ENCODE peak calls at places on chromosome 12, in four cellular contexts. X is NCI-H1417, Z is COR-L47, K is HuH-7.5. Y is an unnamed sample.

GRCh38 chr12:12718382-12718761 is 1.2 kb downstream of the CDKN1B start:
- DNase-seq in Z (no peak), K (peak; percentile 11), X (no peak), Y (no peak)

GRCh38 chr12:78483767-78484315 is 380.7 kb upstream of the SYT1 start:
- DNase-seq in X (peak; percentile 80), Z (peak; percentile 55), K (no peak), Y (peak; percentile 70)

GRCh38 chr12:19971396-19971802 is 396.9 kb upstream of the PDE3A start:
- DNase-seq in X (no peak), Z (no peak), K (peak; percentile 14), Y (no peak)

GRCh38 chr12:76103958-76104357 is 19.5 kb upstream of the NAP1L1 start:
- DNase-seq in K (no peak), Z (no peak), X (no peak), Y (no peak)

GRCh38 chr12:46617167-46617566 is 208.6 kb downstream of the SLC38A4 start:
- DNase-seq in X (no peak), K (no peak), Z (no peak), Y (no peak)

GRCh38 chr12:109592195-109592904 is 18.8 kb downstream of the MVK start:
- DNase-seq in Z (no peak), K (no peak), X (no peak), Y (no peak)

GRCh38 chr12:115771065-115771464 is 506.4 kb downstream of the MED13L start:
- DNase-seq in K (peak; percentile 12), Z (no peak), X (peak; percentile 39), Y (no peak)

GRCh38 chr12:131671871-131672270 is 39.0 kb upstream of the SFSWAP start:
- DNase-seq in X (no peak), Z (no peak), K (no peak), Y (no peak)

GRCh38 chr12:77133566-77133965 is 68.2 kb upstream of the E2F7 start:
- DNase-seq in K (no peak), X (no peak), Z (no peak), Y (no peak)

GRCh38 chr12:70747445-70747844 is 110.2 kb upstream of the PTPRB start:
- DNase-seq in Z (no peak), K (no peak), X (no peak), Y (no peak)

GRCh38 chr12:110269622-110270124 is 11.4 kb upstream of the ATP2A2 start:
- DNase-seq in Z (no peak), X (no peak), K (no peak), Y (no peak)

GRCh38 chr12:96989916-96990315 is 82.9 kb downstream of the NEDD1 start:
- DNase-seq in X (peak; percentile 41), Z (peak; percentile 65), K (peak; percentile 23), Y (peak; percentile 85)

GRCh38 chr12:57758566-57759359 is 3.9 kb downstream of the MARCHF9 start:
- DNase-seq in X (no peak), Z (no peak), K (no peak), Y (no peak)

GRCh38 chr12:105740970-105741725 is 397.6 kb downstream of the NUAK1 start:
- DNase-seq in K (no peak), Z (no peak), X (no peak), Y (no peak)

GRCh38 chr12:13071305-13072280 is 27.4 kb downstream of the FAM234B start:
- DNase-seq in X (peak; percentile 41), Z (no peak), K (no peak), Y (no peak)

GRCh38 chr12:4243098-4243795 is 30.3 kb upstream of the CCND2 start:
- DNase-seq in K (no peak), X (no peak), Z (no peak), Y (no peak)

GRCh38 chr12:104510145-104510872 is 53.6 kb downstream of the CHST11 start:
- DNase-seq in X (no peak), K (no peak), Z (no peak), Y (no peak)

GRCh38 chr12:122473543-122474323 is 27.0 kb downstream of the ZCCHC8 start:
- DNase-seq in K (no peak), X (no peak), Z (no peak), Y (no peak)

GRCh38 chr12:104177663-104178501 is 37.7 kb upstream of the TXNRD1 start:
- DNase-seq in K (peak; percentile 30), X (no peak), Z (no peak), Y (no peak)

GRCh38 chr12:32302218-32302826 is 97.0 kb upstream of the FGD4 start:
- DNase-seq in X (no peak), Z (peak; percentile 43), K (peak; percentile 23), Y (peak; percentile 43)

GRCh38 chr12:6465467-6466183 is 4.9 kb downstream of the VAMP1 start:
- DNase-seq in K (peak; percentile 78), X (peak; percentile 70), Z (peak; percentile 26), Y (peak; percentile 69)

GRCh38 chr12:40105265-40105514 is 691 bp downstream of the SLC2A13 start:
- DNase-seq in X (no peak), K (no peak), Z (no peak), Y (no peak)

GRCh38 chr12:116734156-116734768 is 3.6 kb downstream of the SPRING1 start:
- DNase-seq in X (no peak), Z (no peak), K (peak; percentile 48), Y (no peak)

GRCh38 chr12:128606970-128607369 is 216.8 kb downstream of the SLC15A4 start:
- DNase-seq in K (no peak), X (no peak), Z (no peak), Y (no peak)

GRCh38 chr12:80040075-80040738 is 59.1 kb upstream of the OTOGL start:
- DNase-seq in Z (no peak), K (no peak), X (no peak), Y (no peak)

GRCh38 chr12:45379261-45379660 is 163.4 kb downstream of the ANO6 start:
- DNase-seq in X (no peak), K (no peak), Z (no peak), Y (no peak)

GRCh38 chr12:75271576-75271975 is 58.5 kb downstream of the CAPS2 start:
- DNase-seq in K (no peak), Z (no peak), X (no peak), Y (no peak)

GRCh38 chr12:93541578-93542217 is 30.8 kb upstream of the SOCS2 start:
- DNase-seq in Z (no peak), K (no peak), X (no peak), Y (no peak)

GRCh38 chr12:106238146-106238545 is 9.7 kb downstream of the CKAP4 start:
- DNase-seq in Z (no peak), K (no peak), X (no peak), Y (no peak)

GRCh38 chr12:92478692-92479091 is 224.1 kb upstream of the PLEKHG7 start:
- DNase-seq in X (no peak), K (no peak), Z (no peak), Y (no peak)

GRCh38 chr12:94841171-94841570 is 162.3 kb downstream of the NDUFA12 start:
- DNase-seq in X (peak; percentile 13), K (no peak), Z (peak; percentile 44), Y (peak; percentile 85)

GRCh38 chr12:60803147-60803546 is 1207.3 kb downstream of the SLC16A7 start:
- DNase-seq in K (no peak), Z (no peak), X (no peak), Y (no peak)

GRCh38 chr12:106248177-106248848 is 493 bp upstream of the CKAP4 start:
- DNase-seq in X (peak; percentile 45), Z (no peak), K (peak; percentile 76), Y (peak; percentile 33)

GRCh38 chr12:91182664-91183455 is at the start of gene DCN:
- DNase-seq in K (no peak), Z (no peak), X (no peak), Y (no peak)

Y was measured in NCI-H345.